ENCODE peak calls at places on chromosome 12, in nine cellular contexts. X is IMR-90, J is glutamatergic neuron, G is ovary, B is right lobe of liver, E is GM20000, U is OCI-LY7, I is psoas muscle, P is fibroblast of mammary gland. V is an unnamed sample.

GRCh38 chr12:18160901-18161300 is 70.9 kb upstream of the RERGL start:
- DNase-seq in E (no peak), B (no peak), I (no peak), P (no peak), X (no peak), U (no peak), J (no peak), G (no peak), V (no peak)

GRCh38 chr12:59131462-59131861 is 211.2 kb upstream of the LRIG3 start:
- DNase-seq in X (no peak), P (no peak), U (no peak), I (no peak), E (no peak), B (no peak), G (no peak), J (no peak), V (no peak)

GRCh38 chr12:116295327-116296263 is 18.1 kb upstream of the MED13L start:
- DNase-seq in P (no peak), U (no peak), G (no peak), E (no peak), J (no peak), X (peak; percentile 22), B (no peak), I (no peak), V (no peak)

GRCh38 chr12:2877959-2878732 is 1.1 kb downstream of the RHNO1 start:
- DNase-seq in J (no peak), G (peak; percentile 25), P (peak; percentile 40), B (peak; percentile 43), X (peak; percentile 53), U (peak; percentile 54), I (no peak), E (peak; percentile 44), V (no peak)

GRCh38 chr12:43852744-43853143 is 16.9 kb downstream of the TMEM117 start:
- DNase-seq in U (no peak), J (no peak), X (no peak), B (no peak), I (no peak), P (no peak), G (no peak), E (no peak), V (no peak)

GRCh38 chr12:25427328-25428249 is 125.5 kb downstream of the LMNTD1 start:
- DNase-seq in P (peak; percentile 38), G (no peak), U (no peak), X (peak; percentile 39), J (no peak), I (no peak), B (no peak), E (no peak), V (no peak)

GRCh38 chr12:124713041-124713435 is 145.6 kb upstream of the NCOR2 start:
- DNase-seq in J (no peak), X (no peak), G (no peak), P (no peak), I (peak; percentile 73), E (peak; percentile 41), B (peak; percentile 72), U (no peak), V (no peak)

GRCh38 chr12:1584326-1584725 is 10.1 kb downstream of the FBXL14 start:
- DNase-seq in P (no peak), B (no peak), G (no peak), I (no peak), E (no peak), J (peak; percentile 68), U (no peak), X (no peak), V (no peak)

GRCh38 chr12:113322353-113322752 is 12.6 kb downstream of the SLC8B1 start:
- DNase-seq in P (peak; percentile 88), U (no peak), G (no peak), I (no peak), B (no peak), X (peak; percentile 90), E (no peak), J (no peak), V (no peak)

GRCh38 chr12:52946797-52947547 is 1.9 kb upstream of the KRT18 start:
- DNase-seq in P (no peak), B (no peak), J (no peak), X (no peak), U (no peak), E (no peak), G (no peak), I (no peak), V (no peak)

GRCh38 chr12:124036117-124037109 is 63.4 kb downstream of the ZNF664 start:
- DNase-seq in G (peak; percentile 72), P (peak; percentile 52), U (peak; percentile 53), J (peak; percentile 43), I (no peak), X (peak; percentile 44), B (no peak), E (peak; percentile 73), V (peak; percentile 51)

GRCh38 chr12:130177615-130178014 is 15.4 kb downstream of the FZD10 start:
- DNase-seq in X (no peak), J (no peak), G (no peak), P (no peak), U (no peak), I (no peak), E (no peak), B (no peak), V (no peak)

GRCh38 chr12:28409892-28410291 is 219.6 kb downstream of the CCDC91 start:
- DNase-seq in P (peak; percentile 59), G (no peak), E (no peak), X (peak; percentile 37), B (no peak), I (no peak), J (no peak), U (no peak), V (no peak)

DNA sequence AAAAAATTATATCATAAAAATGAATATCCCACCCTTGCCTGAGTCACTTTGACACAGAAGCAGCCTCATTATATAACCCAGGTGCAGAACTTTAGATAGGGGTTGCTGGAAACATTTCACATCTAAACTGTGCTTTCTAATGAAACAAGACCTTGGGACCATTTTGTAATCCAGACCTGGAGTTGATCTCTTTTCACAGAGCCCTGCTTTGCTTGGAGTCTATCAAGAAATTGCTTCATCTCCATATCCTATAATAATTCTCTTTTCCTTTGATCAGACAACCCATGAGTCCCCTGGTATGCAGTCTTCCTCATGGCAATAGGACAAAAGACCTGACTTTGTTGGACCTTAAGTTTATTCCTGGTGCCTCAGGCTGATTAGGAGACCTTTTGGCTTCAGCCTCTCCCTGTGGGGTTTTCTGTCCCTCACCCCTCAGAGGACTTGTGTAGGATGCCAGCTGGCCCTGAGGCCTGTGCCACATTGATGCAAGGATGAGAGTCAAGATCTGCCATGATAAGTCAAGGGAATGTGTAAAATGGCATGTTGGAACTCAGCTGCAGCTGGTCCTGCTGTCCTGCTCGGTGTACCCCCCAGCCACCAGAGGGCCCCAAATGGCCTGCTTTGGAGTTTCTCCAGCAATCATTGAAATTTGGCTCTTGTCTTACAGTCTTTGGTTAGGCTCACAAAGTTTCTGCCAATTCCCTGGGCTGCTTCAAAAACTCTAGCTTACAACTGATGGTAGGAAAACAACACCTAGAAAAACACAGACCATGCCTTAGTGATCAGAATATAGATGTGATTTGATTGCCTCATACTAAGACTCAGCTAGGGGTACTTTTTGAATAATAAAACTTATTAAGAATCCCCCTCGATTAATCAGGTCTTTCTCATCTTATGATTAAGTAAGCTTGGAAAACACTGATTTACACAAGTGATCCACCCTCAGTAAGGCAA is 76.6 kb downstream of the HSD17B6 start:
- DNase-seq in G (peak; percentile 50), J (peak; percentile 40), B (peak; percentile 63), E (peak; percentile 48), P (peak; percentile 21), X (peak; percentile 9), U (peak; percentile 39), I (no peak), V (peak; percentile 40)
- TF ChIP-seq CTCF in G (no peak), J (no peak), B (peak; percentile 74), E (peak; percentile 57), P (peak; percentile 37), X (peak; percentile 37), U (peak; percentile 80), I (no peak), V (peak; percentile 46)

GRCh38 chr12:27331927-27332324 is 710 bp upstream of the BMAL2 start:
- DNase-seq in J (no peak), E (no peak), U (no peak), B (no peak), G (no peak), I (no peak), X (no peak), P (peak; percentile 31), V (no peak)
- TF ChIP-seq CTCF in J (no peak), E (no peak), U (no peak), B (no peak), G (no peak), I (no peak), X (no peak), P (no peak), V (no peak)

GRCh38 chr12:45850302-45850701 is 120.8 kb downstream of the ARID2 start:
- DNase-seq in B (no peak), I (no peak), G (no peak), E (no peak), P (no peak), U (no peak), X (no peak), J (no peak), V (no peak)
- TF ChIP-seq CTCF in B (no peak), I (no peak), G (no peak), E (no peak), P (no peak), U (no peak), X (no peak), J (no peak), V (no peak)

GRCh38 chr12:26845984-26846383 is 13.0 kb upstream of the ITPR2 start:
- DNase-seq in U (peak; percentile 56), E (no peak), X (peak; percentile 97), P (peak; percentile 55), B (no peak), J (no peak), G (no peak), I (no peak), V (no peak)

GRCh38 chr12:26843306-26843705 is 10.3 kb upstream of the ITPR2 start:
- DNase-seq in I (no peak), E (no peak), U (no peak), X (no peak), J (no peak), P (no peak), B (no peak), G (no peak), V (no peak)

GRCh38 chr12:26847431-26847830 is 14.4 kb upstream of the ITPR2 start:
- DNase-seq in X (no peak), I (no peak), B (no peak), P (no peak), U (no peak), G (no peak), J (no peak), E (no peak), V (no peak)

GRCh38 chr12:26846419-26846818 is 13.4 kb upstream of the ITPR2 start:
- DNase-seq in J (no peak), U (peak; percentile 92), B (no peak), X (no peak), E (no peak), I (no peak), P (no peak), G (no peak), V (no peak)

DNA sequence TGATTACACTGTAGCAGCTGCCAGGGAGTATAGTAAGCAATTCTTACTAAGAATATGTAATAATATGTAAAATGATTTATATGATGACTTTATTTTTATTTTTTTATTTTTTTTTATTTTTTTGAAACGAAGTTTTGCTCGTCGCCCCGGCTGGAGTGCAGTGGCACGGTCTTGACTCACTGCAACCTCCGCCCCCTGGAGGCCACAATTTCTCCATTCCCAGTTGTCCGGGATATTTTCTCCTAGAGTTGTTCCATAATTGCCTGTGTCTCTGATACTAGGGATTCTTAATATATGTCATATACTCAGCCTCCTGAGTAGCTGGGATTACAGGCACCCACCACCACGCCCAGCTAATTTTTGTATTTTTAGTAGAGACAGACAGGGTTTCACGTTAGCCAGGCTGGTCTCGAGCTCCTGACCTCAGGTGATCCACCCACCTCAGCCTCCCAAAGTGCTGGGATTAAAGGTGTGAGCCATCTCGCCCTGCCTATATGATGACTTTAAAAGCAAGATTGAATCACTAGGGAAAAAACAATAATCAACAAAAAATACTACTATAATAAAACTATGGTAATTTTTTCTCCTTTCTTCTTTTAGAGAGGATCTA is 12.2 kb upstream of the ITPR2 start:
- DNase-seq in B (peak; percentile 65), E (no peak), P (peak; percentile 57), G (peak; percentile 58), J (peak; percentile 74), I (peak; percentile 71), U (no peak), X (peak; percentile 34), V (peak; percentile 68)
- TF ChIP-seq CTCF in B (peak; percentile 56), E (no peak), P (peak; percentile 63), G (peak; percentile 18), J (peak; percentile 86), I (peak; percentile 74), U (peak; percentile 71), X (peak; percentile 44), V (peak; percentile 73)